ENCODE peak calls at places on chromosomes 12 and 14, in six cellular contexts. R is MM.1S, C is lower lobe of right lung, T is PC-3, K is right cardiac atrium, G is left ventricle myocardium inferior. P is an unnamed sample.

GRCh38 chr14:22477569-22478194 is 111.3 kb downstream of the DAD1 start:
- DNase-seq in C (no peak), R (no peak), G (no peak), K (no peak), T (no peak), P (no peak)

GRCh38 chr14:63174760-63175191 is 29.5 kb upstream of the RHOJ start:
- DNase-seq in G (no peak), K (no peak), C (no peak), T (peak; percentile 63), R (no peak), P (no peak)

GRCh38 chr14:60573943-60574496 is 65.1 kb downstream of the SIX6 start:
- DNase-seq in R (no peak), K (no peak), C (no peak), T (no peak), G (no peak), P (no peak)

GRCh38 chr12:89234324-89235114 is 117.8 kb downstream of the DUSP6 start:
- DNase-seq in C (no peak), T (no peak), R (no peak), K (no peak), G (no peak), P (no peak)

GRCh38 chr12:18837025-18837424 is 99.1 kb downstream of the CAPZA3 start:
- DNase-seq in K (no peak), G (no peak), T (no peak), C (no peak), R (no peak), P (no peak)

GRCh38 chr12:2797721-2798418 is 3.1 kb downstream of the FKBP4 start:
- DNase-seq in T (no peak), R (no peak), G (peak; percentile 48), C (no peak), K (peak; percentile 88), P (no peak)

GRCh38 chr12:65602579-65603295 is 221.5 kb upstream of the HMGA2 start:
- DNase-seq in R (peak; percentile 19), G (peak; percentile 75), C (peak; percentile 73), T (peak; percentile 93), K (peak; percentile 89), P (peak; percentile 90)

GRCh38 chr14:87386453-87386980 is 606.5 kb downstream of the GALC start:
- DNase-seq in K (no peak), G (no peak), C (no peak), R (no peak), T (no peak), P (no peak)

GRCh38 chr14:106551265-106551664 is 1024.9 kb downstream of the TMEM121 start:
- DNase-seq in R (peak; percentile 17), G (no peak), C (no peak), K (no peak), T (no peak), P (no peak)

GRCh38 chr12:53984901-53985357 is at the start of gene HOXC10:
- DNase-seq in T (peak; percentile 93), C (peak; percentile 70), R (peak; percentile 77), K (peak; percentile 90), G (peak; percentile 59), P (peak; percentile 88)

GRCh38 chr12:108560321-108560721 is 652 bp downstream of the SART3 start:
- DNase-seq in R (no peak), K (no peak), G (no peak), T (no peak), C (no peak), P (no peak)

GRCh38 chr14:64673748-64674147 is 30.5 kb upstream of the PLEKHG3 start:
- DNase-seq in G (no peak), R (no peak), K (no peak), T (no peak), C (peak; percentile 68), P (no peak)

GRCh38 chr12:19771858-19772257 is 332.6 kb downstream of the AEBP2 start:
- DNase-seq in K (no peak), T (no peak), G (no peak), C (no peak), R (no peak), P (no peak)

GRCh38 chr12:47843226-47843980 is 23.7 kb upstream of the HDAC7 start:
- DNase-seq in R (no peak), C (no peak), T (no peak), G (no peak), K (no peak), P (no peak)

GRCh38 chr14:60647081-60647836 is 2.0 kb downstream of the SIX1 start:
- DNase-seq in K (no peak), R (no peak), G (no peak), C (peak; percentile 49), T (peak; percentile 83), P (peak; percentile 75)

GRCh38 chr12:113926792-113927191 is 39.3 kb downstream of the RBM19 start:
- DNase-seq in R (no peak), K (no peak), T (no peak), C (no peak), G (no peak), P (no peak)

GRCh38 chr12:4648099-4648498 is 752 bp downstream of the AKAP3 start:
- DNase-seq in C (no peak), T (no peak), G (no peak), R (peak; percentile 66), K (no peak), P (no peak)

GRCh38 chr14:58305730-58306129 is 7.4 kb downstream of the ARID4A start:
- DNase-seq in T (no peak), C (no peak), R (no peak), G (no peak), K (no peak), P (no peak)

DNA sequence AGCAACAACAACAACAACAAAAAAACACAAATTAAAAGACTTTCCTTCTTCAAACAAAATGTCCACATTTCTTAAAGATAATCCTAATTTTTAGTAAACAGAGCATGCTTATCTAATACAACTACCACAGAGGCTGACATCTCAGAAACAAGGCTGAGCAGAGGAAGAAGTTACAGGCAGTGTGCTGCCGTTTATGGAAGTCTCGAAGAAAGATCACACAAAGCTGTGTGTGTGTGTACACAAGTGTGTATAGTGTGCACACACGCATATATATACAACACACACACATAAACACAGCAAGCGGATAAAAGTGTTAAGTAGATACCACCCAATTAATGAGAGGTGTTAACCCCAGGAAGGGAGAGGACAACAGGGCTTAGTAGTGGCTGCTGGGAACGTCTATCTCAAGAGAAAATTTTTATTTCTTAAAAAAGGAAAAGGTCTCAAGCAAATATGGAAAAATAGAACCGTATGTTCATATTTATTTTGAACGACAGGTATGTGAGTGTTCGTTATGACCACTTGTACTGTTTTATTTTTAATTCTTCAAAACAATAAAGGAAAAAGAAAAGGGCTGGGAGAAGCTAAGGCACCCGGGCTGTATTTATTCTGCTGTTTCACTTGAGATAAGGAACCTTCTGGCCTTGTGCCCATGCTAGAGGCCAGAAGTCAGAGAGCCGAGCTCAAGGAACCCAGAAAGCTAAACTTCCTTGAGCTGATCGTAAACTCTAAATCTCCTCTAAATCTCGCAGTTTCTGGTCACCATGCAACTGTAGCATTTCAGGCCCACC is 15.1 kb downstream of the CCDC88C start:
- DNase-seq in C (peak; percentile 47), G (no peak), R (no peak), T (no peak), K (no peak), P (no peak)
- H3K27ac ChIP-seq in C (peak overlapping the region; percentile 64), G (peak overlapping the region; percentile 43), R (peak overlapping the region; percentile 32), T (no peak overlapping the region), K (no peak overlapping the region), P (no peak overlapping the region)

DNA sequence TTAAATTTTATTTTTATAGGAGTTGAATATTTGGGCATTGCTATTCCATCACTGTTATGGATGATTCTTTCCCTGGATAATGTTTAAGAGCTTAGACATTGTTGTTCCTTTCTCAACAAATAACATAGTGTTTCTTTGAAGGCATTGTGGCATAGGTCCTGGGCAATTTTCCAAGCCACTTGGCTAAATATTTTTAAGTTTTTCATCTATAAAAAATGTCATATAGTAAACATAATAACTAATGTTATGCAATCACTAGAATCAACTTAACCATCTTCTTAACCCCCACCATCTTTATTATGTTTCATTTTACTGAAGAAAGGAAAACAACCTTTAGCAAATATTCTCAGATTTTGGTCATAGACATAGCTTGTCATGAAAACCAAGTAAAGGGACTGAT is 600.6 kb upstream of the LMO3 start:
- DNase-seq in T (peak; percentile 79), C (no peak), R (no peak), G (no peak), K (no peak), P (no peak)
- H3K27ac ChIP-seq in T (no peak overlapping the region), C (no peak overlapping the region), R (no peak overlapping the region), G (no peak overlapping the region), K (no peak overlapping the region), P (no peak overlapping the region)

GRCh38 chr12:45235087-45236025 is 19.5 kb downstream of the ANO6 start:
- DNase-seq in K (peak; percentile 46), G (no peak), C (peak; percentile 49), T (peak; percentile 91), R (no peak), P (peak; percentile 92)
- H3K27ac ChIP-seq in K (peak overlapping the region; percentile 94), G (peak overlapping the region; percentile 86), C (peak overlapping the region; percentile 83), T (peak overlapping the region; percentile 90), R (no peak overlapping the region), P (peak overlapping the region; percentile 100)

DNA sequence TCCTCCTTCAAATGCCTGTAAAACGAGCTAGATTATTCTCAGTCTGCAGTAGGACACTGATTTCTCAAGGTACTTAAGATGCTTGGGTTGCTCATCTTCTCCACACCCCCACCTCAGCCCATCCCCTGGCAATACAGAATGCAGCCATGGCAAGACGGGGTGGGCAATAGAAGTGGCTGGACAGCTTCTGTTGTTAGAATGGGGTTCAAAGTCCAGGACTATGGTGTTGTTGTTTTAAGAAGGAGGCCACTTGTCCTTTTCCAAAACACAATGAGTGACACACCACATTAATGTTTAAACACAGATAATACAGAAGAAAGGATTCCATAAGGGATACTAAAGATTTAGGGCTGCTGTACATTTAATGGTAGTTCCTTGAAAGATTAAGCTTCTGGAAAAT is 188.9 kb upstream of the BCL2L14 start:
- DNase-seq in T (no peak), K (no peak), G (no peak), C (no peak), R (no peak), P (no peak)
- H3K27ac ChIP-seq in T (peak overlapping the region; percentile 38), K (no peak overlapping the region), G (no peak overlapping the region), C (no peak overlapping the region), R (no peak overlapping the region), P (no peak overlapping the region)